ENCODE peak calls at places on chromosome 11, in five cellular contexts. One of them, this sample, is unnamed.

GRCh38 chr11:57513911-57514537 is 1.5 kb downstream of the SLC43A1 start:
- DNase-seq in DMS153: no peak
- DNase-seq in stomach: peak
- DNase-seq in foreskin keratinocyte: no peak
- DNase-seq in thoracic aorta: no peak
- DNase-seq in this sample: no peak

GRCh38 chr11:63574856-63575602 is 11.8 kb upstream of the PLAAT2 start:
- DNase-seq in DMS153: no peak
- DNase-seq in stomach: no peak
- DNase-seq in foreskin keratinocyte: no peak
- DNase-seq in thoracic aorta: peak
- DNase-seq in this sample: no peak

GRCh38 chr11:44006882-44007495 is 40.8 kb upstream of the ACCSL start:
- DNase-seq in DMS153: no peak
- DNase-seq in stomach: peak
- DNase-seq in foreskin keratinocyte: no peak
- DNase-seq in thoracic aorta: no peak
- DNase-seq in this sample: no peak

GRCh38 chr11:35288817-35289541 is 130.4 kb downstream of the SLC1A2 start:
- DNase-seq in DMS153: no peak
- DNase-seq in stomach: no peak
- DNase-seq in foreskin keratinocyte: peak
- DNase-seq in thoracic aorta: no peak
- DNase-seq in this sample: no peak

GRCh38 chr11:102269927-102270326 is 47.4 kb upstream of the BIRC3 start:
- DNase-seq in DMS153: no peak
- DNase-seq in stomach: no peak
- DNase-seq in foreskin keratinocyte: peak
- DNase-seq in thoracic aorta: no peak
- DNase-seq in this sample: no peak

GRCh38 chr11:5369793-5370192 is 13.8 kb upstream of the OR51M1 start:
- DNase-seq in DMS153: no peak
- DNase-seq in stomach: no peak
- DNase-seq in foreskin keratinocyte: peak
- DNase-seq in thoracic aorta: no peak
- DNase-seq in this sample: no peak

GRCh38 chr11:100948936-100949335 is 180.7 kb downstream of the PGR start:
- DNase-seq in DMS153: no peak
- DNase-seq in stomach: no peak
- DNase-seq in foreskin keratinocyte: no peak
- DNase-seq in thoracic aorta: no peak
- DNase-seq in this sample: no peak

GRCh38 chr11:67352546-67353316 is 615 bp downstream of the POLD4 start:
- DNase-seq in DMS153: peak
- DNase-seq in stomach: peak
- DNase-seq in foreskin keratinocyte: no peak
- DNase-seq in thoracic aorta: no peak
- DNase-seq in this sample: no peak

GRCh38 chr11:31397239-31397834 is 27.7 kb downstream of the DNAJC24 start:
- DNase-seq in DMS153: no peak
- DNase-seq in stomach: no peak
- DNase-seq in foreskin keratinocyte: peak
- DNase-seq in thoracic aorta: no peak
- DNase-seq in this sample: no peak

GRCh38 chr11:10208045-10208674 is 85.9 kb downstream of the SBF2 start:
- DNase-seq in DMS153: peak
- DNase-seq in stomach: no peak
- DNase-seq in foreskin keratinocyte: peak
- DNase-seq in thoracic aorta: no peak
- DNase-seq in this sample: no peak

GRCh38 chr11:7299393-7299792 is 47.7 kb downstream of the SYT9 start:
- DNase-seq in DMS153: no peak
- DNase-seq in stomach: no peak
- DNase-seq in foreskin keratinocyte: no peak
- DNase-seq in thoracic aorta: no peak
- DNase-seq in this sample: no peak

GRCh38 chr11:32411937-32412615 is 23.3 kb downstream of the WT1 start:
- DNase-seq in DMS153: no peak
- DNase-seq in stomach: no peak
- DNase-seq in foreskin keratinocyte: no peak
- DNase-seq in thoracic aorta: no peak
- DNase-seq in this sample: no peak

GRCh38 chr11:20563871-20564270 is 35.5 kb upstream of the SLC6A5 start:
- DNase-seq in DMS153: no peak
- DNase-seq in stomach: no peak
- DNase-seq in foreskin keratinocyte: no peak
- DNase-seq in thoracic aorta: no peak
- DNase-seq in this sample: no peak

GRCh38 chr11:73478737-73479347 is 102.6 kb downstream of the RELT start:
- DNase-seq in DMS153: no peak
- DNase-seq in stomach: no peak
- DNase-seq in foreskin keratinocyte: peak
- DNase-seq in thoracic aorta: no peak
- DNase-seq in this sample: no peak

GRCh38 chr11:2930705-2931415 is 1.6 kb upstream of the PHLDA2 start:
- DNase-seq in DMS153: peak
- DNase-seq in stomach: peak
- DNase-seq in foreskin keratinocyte: peak
- DNase-seq in thoracic aorta: no peak
- DNase-seq in this sample: no peak

GRCh38 chr11:134405841-134406240 is 6.2 kb downstream of the B3GAT1 start:
- DNase-seq in DMS153: no peak
- DNase-seq in stomach: no peak
- DNase-seq in foreskin keratinocyte: no peak
- DNase-seq in thoracic aorta: no peak
- DNase-seq in this sample: no peak

GRCh38 chr11:73204711-73205121 is 13.4 kb upstream of the P2RY2 start:
- DNase-seq in DMS153: no peak
- DNase-seq in stomach: no peak
- DNase-seq in foreskin keratinocyte: no peak
- DNase-seq in thoracic aorta: no peak
- DNase-seq in this sample: no peak

GRCh38 chr11:47571895-47572294 is 6.5 kb downstream of the PTPMT1 start:
- DNase-seq in DMS153: no peak
- DNase-seq in stomach: no peak
- DNase-seq in foreskin keratinocyte: peak
- DNase-seq in thoracic aorta: no peak
- DNase-seq in this sample: no peak

GRCh38 chr11:3412837-3413236 is 33.9 kb upstream of the ZNF195 start:
- DNase-seq in DMS153: no peak
- DNase-seq in stomach: no peak
- DNase-seq in foreskin keratinocyte: no peak
- DNase-seq in thoracic aorta: no peak
- DNase-seq in this sample: no peak

GRCh38 chr11:2202071-2202899 is 30.7 kb upstream of the TH start:
- DNase-seq in DMS153: peak
- DNase-seq in stomach: peak
- DNase-seq in foreskin keratinocyte: peak
- DNase-seq in thoracic aorta: no peak
- DNase-seq in this sample: no peak

GRCh38 chr11:65060913-65061408 is 2.6 kb upstream of the NAALADL1 start:
- DNase-seq in DMS153: no peak
- DNase-seq in stomach: no peak
- DNase-seq in foreskin keratinocyte: no peak
- DNase-seq in thoracic aorta: no peak
- DNase-seq in this sample: no peak

GRCh38 chr11:96293583-96293982 is 49.4 kb downstream of the MAML2 start:
- DNase-seq in DMS153: no peak
- DNase-seq in stomach: no peak
- DNase-seq in foreskin keratinocyte: no peak
- DNase-seq in thoracic aorta: no peak
- DNase-seq in this sample: no peak

GRCh38 chr11:100816823-100817222 is 129.7 kb downstream of the ARHGAP42 start:
- DNase-seq in DMS153: no peak
- DNase-seq in stomach: no peak
- DNase-seq in foreskin keratinocyte: no peak
- DNase-seq in thoracic aorta: no peak
- DNase-seq in this sample: no peak

GRCh38 chr11:112213753-112214152 is 12.5 kb upstream of the PTS start:
- DNase-seq in DMS153: no peak
- DNase-seq in stomach: no peak
- DNase-seq in foreskin keratinocyte: peak
- DNase-seq in thoracic aorta: no peak
- DNase-seq in this sample: no peak

GRCh38 chr11:38323961-38324761 is 1726.1 kb upstream of the RAG2 start:
- DNase-seq in DMS153: no peak
- DNase-seq in stomach: no peak
- DNase-seq in foreskin keratinocyte: peak
- DNase-seq in thoracic aorta: no peak
- DNase-seq in this sample: no peak

GRCh38 chr11:16840951-16841350 is 102.5 kb downstream of the C11orf58 start:
- DNase-seq in DMS153: no peak
- DNase-seq in stomach: no peak
- DNase-seq in foreskin keratinocyte: no peak
- DNase-seq in thoracic aorta: no peak
- DNase-seq in this sample: no peak

GRCh38 chr11:46345131-46345597 is 2.1 kb upstream of the DGKZ start:
- DNase-seq in DMS153: peak
- DNase-seq in stomach: no peak
- DNase-seq in foreskin keratinocyte: peak
- DNase-seq in thoracic aorta: no peak
- DNase-seq in this sample: no peak

GRCh38 chr11:78061921-78062311 is 1.7 kb upstream of the THRSP start:
- DNase-seq in DMS153: no peak
- DNase-seq in stomach: no peak
- DNase-seq in foreskin keratinocyte: no peak
- DNase-seq in thoracic aorta: no peak
- DNase-seq in this sample: no peak

GRCh38 chr11:8586805-8587204 is 7.2 kb downstream of the STK33 start:
- DNase-seq in DMS153: no peak
- DNase-seq in stomach: no peak
- DNase-seq in foreskin keratinocyte: no peak
- DNase-seq in thoracic aorta: no peak
- DNase-seq in this sample: no peak

GRCh38 chr11:66061268-66061667 is 8.8 kb upstream of the PACS1 start:
- DNase-seq in DMS153: no peak
- DNase-seq in stomach: no peak
- DNase-seq in foreskin keratinocyte: no peak
- DNase-seq in thoracic aorta: no peak
- DNase-seq in this sample: no peak

GRCh38 chr11:126464796-126465195 is 109.3 kb downstream of the ST3GAL4 start:
- DNase-seq in DMS153: no peak
- DNase-seq in stomach: no peak
- DNase-seq in foreskin keratinocyte: no peak
- DNase-seq in thoracic aorta: no peak
- DNase-seq in this sample: no peak

GRCh38 chr11:17386331-17387084 is 2.0 kb downstream of the KCNJ11 start:
- DNase-seq in DMS153: no peak
- DNase-seq in stomach: peak
- DNase-seq in foreskin keratinocyte: no peak
- DNase-seq in thoracic aorta: peak
- DNase-seq in this sample: no peak

GRCh38 chr11:44559207-44559943 is 6.1 kb upstream of the CD82 start:
- DNase-seq in DMS153: no peak
- DNase-seq in stomach: no peak
- DNase-seq in foreskin keratinocyte: no peak
- DNase-seq in thoracic aorta: no peak
- DNase-seq in this sample: no peak

GRCh38 chr11:2379471-2380174 is 2.5 kb downstream of the CD81 start:
- DNase-seq in DMS153: no peak
- DNase-seq in stomach: no peak
- DNase-seq in foreskin keratinocyte: no peak
- DNase-seq in thoracic aorta: no peak
- DNase-seq in this sample: no peak

GRCh38 chr11:118205979-118206611 is 18.7 kb downstream of the JAML start:
- DNase-seq in DMS153: no peak
- DNase-seq in stomach: no peak
- DNase-seq in foreskin keratinocyte: no peak
- DNase-seq in thoracic aorta: no peak
- DNase-seq in this sample: no peak

GRCh38 chr11:28822596-28822995 is 714.4 kb downstream of the METTL15 start:
- DNase-seq in DMS153: no peak
- DNase-seq in stomach: no peak
- DNase-seq in foreskin keratinocyte: no peak
- DNase-seq in thoracic aorta: no peak
- DNase-seq in this sample: no peak

GRCh38 chr11:124791626-124792341 is 8.4 kb downstream of the MSANTD2 start:
- DNase-seq in DMS153: no peak
- DNase-seq in stomach: no peak
- DNase-seq in foreskin keratinocyte: no peak
- DNase-seq in thoracic aorta: no peak
- DNase-seq in this sample: no peak

GRCh38 chr11:110000045-110000502 is 93.1 kb upstream of the ZC3H12C start:
- DNase-seq in DMS153: no peak
- DNase-seq in stomach: no peak
- DNase-seq in foreskin keratinocyte: peak
- DNase-seq in thoracic aorta: no peak
- DNase-seq in this sample: no peak

This sample was measured in activated gamma-delta T cell treated with anti-CD3 and anti-CD28 coated beads, Interleukin-2, amount 50 U/mL, for 16 hours.